ENCODE peak calls at places on chromosomes 12 and 14, in seven cellular contexts. W is suprapubic skin, T is HL-60, D is transverse colon, Y is esophagus muscularis mucosa, C is GM23338, K is HepG2. R is an unnamed sample.
A peak's percentile ranks its signal among the peaks of the same experiment; 100 is the strongest.

GRCh38 chr12:88493651-88494050 is 86.6 kb downstream of the KITLG start:
- DNase-seq in W (no peak), T (no peak), D (no peak), Y (no peak), C (no peak), K (no peak), R (no peak)

GRCh38 chr14:52313493-52313881 is 625 bp upstream of the PTGER2 start:
- DNase-seq in W (no peak), T (peak; percentile 57), D (no peak), Y (no peak), C (peak; percentile 11), K (no peak), R (no peak)

GRCh38 chr14:33631021-33631420 is 319.9 kb downstream of the EGLN3 start:
- DNase-seq in W (no peak), T (no peak), D (no peak), Y (no peak), C (no peak), K (no peak), R (no peak)

GRCh38 chr14:91879196-91879595 is 11.9 kb upstream of the TC2N start:
- DNase-seq in W (no peak), T (no peak), D (no peak), Y (no peak), C (no peak), K (no peak), R (no peak)

GRCh38 chr12:1907652-1908611 is 10.5 kb downstream of the CACNA2D4 start:
- DNase-seq in W (peak; percentile 46), T (no peak), D (peak; percentile 49), Y (peak; percentile 78), C (no peak), K (no peak), R (peak; percentile 15)

GRCh38 chr14:101022121-101022520 is 118.6 kb upstream of the RTL1 start:
- DNase-seq in W (peak; percentile 16), T (no peak), D (no peak), Y (peak; percentile 86), C (no peak), K (no peak), R (peak; percentile 11)

GRCh38 chr12:112977641-112978040 is 678 bp upstream of the OAS2 start:
- DNase-seq in W (no peak), T (no peak), D (no peak), Y (no peak), C (no peak), K (no peak), R (no peak)

GRCh38 chr14:103728721-103729120 is 13.1 kb downstream of the ZFYVE21 start:
- DNase-seq in W (no peak), T (no peak), D (no peak), Y (no peak), C (no peak), K (no peak), R (peak; percentile 72)

GRCh38 chr12:24797901-24798300 is 151.0 kb downstream of the BCAT1 start:
- DNase-seq in W (no peak), T (no peak), D (no peak), Y (no peak), C (no peak), K (no peak), R (no peak)

GRCh38 chr12:467591-467990 is 7.9 kb downstream of the B4GALNT3 start:
- DNase-seq in W (no peak), T (no peak), D (no peak), Y (no peak), C (no peak), K (no peak), R (no peak)
- H3K27me3 ChIP-seq in W (no peaks in the 10 kb centered on the region), T (peaks cover 10% of the 10 kb centered on the region), D (no peaks in the 10 kb centered on the region), Y (no peaks in the 10 kb centered on the region), C (no peaks in the 10 kb centered on the region), K (peaks cover 1% of the 10 kb centered on the region), R (no peaks in the 10 kb centered on the region)

GRCh38 chr12:121989266-121989950 is 32.3 kb upstream of the BCL7A start:
- DNase-seq in W (no peak), T (no peak), D (no peak), Y (no peak), C (no peak), K (no peak), R (no peak)

GRCh38 chr12:121989951-121990647 is 31.6 kb upstream of the BCL7A start:
- DNase-seq in W (no peak), T (no peak), D (no peak), Y (no peak), C (no peak), K (no peak), R (no peak)

GRCh38 chr12:121990692-121991603 is 30.7 kb upstream of the BCL7A start:
- DNase-seq in W (no peak), T (no peak), D (no peak), Y (no peak), C (no peak), K (no peak), R (no peak)

GRCh38 chr12:121996050-121996944 is 25.4 kb upstream of the BCL7A start:
- DNase-seq in W (no peak), T (no peak), D (no peak), Y (no peak), C (no peak), K (peak; percentile 40), R (no peak)

GRCh38 chr12:121992059-121992879 is 29.4 kb upstream of the BCL7A start:
- DNase-seq in W (no peak), T (peak; percentile 7), D (no peak), Y (no peak), C (no peak), K (peak; percentile 39), R (no peak)
- TF ChIP-seq POLR2AphosphoS5 in W (no peak), T (no peak), D (no peak), Y (no peak), C (no peak), K (no peak), R (no peak)

DNA sequence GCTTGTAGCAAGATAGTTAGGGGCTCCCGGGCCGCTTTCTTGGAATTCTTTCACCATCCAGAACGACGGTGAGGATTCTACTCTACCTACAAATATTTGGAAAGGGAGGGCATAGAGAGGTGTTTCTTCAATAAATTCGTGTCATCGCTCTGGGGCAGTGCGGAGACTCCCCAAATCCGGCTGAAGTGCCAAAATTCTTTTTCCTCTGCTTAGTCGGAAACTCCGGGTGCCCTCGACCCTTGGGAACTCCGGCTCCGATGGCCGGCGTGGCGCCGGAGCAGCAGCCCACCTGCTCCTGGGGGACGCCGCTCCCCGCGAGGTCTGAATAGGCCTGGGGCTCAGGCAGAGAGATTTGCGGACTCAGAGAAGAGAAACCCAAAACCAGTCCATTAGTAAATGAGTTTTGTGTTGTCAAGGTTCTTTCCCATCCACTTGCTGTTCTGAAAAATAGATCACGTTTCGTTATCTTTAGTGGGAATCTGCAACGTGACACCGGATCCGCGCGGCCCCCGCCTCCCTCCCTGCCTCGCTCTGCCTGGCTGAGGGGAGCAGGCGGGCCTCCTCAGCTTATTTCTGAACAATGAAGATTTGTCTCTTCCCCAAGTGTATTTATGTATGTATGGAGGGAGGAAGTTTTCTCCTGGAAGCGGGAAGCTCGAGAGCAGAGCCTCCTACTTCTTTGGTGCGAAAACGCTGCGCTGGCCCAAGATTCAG is 3.6 kb upstream of the SIX1 start:
- DNase-seq in W (no peak), T (no peak), D (no peak), Y (no peak), C (peak; percentile 48), K (no peak), R (no peak)
- H3K27me3 ChIP-seq in W (peaks cover 100% of the 10 kb centered on the region), T (peaks cover 80% of the 10 kb centered on the region), D (peaks cover 100% of the 10 kb centered on the region), Y (peaks cover 15% of the 10 kb centered on the region), C (peaks cover 100% of the 10 kb centered on the region), K (peaks cover 1% of the 10 kb centered on the region), R (peaks cover 98% of the 10 kb centered on the region)

GRCh38 chr12:6846316-6846869 is 4.7 kb downstream of the CDCA3 start:
- DNase-seq in W (no peak), T (no peak), D (no peak), Y (no peak), C (no peak), K (no peak), R (no peak)
- TF ChIP-seq POLR2AphosphoS5 in W (no peak), T (no peak), D (no peak), Y (no peak), C (no peak), K (no peak), R (no peak)

DNA sequence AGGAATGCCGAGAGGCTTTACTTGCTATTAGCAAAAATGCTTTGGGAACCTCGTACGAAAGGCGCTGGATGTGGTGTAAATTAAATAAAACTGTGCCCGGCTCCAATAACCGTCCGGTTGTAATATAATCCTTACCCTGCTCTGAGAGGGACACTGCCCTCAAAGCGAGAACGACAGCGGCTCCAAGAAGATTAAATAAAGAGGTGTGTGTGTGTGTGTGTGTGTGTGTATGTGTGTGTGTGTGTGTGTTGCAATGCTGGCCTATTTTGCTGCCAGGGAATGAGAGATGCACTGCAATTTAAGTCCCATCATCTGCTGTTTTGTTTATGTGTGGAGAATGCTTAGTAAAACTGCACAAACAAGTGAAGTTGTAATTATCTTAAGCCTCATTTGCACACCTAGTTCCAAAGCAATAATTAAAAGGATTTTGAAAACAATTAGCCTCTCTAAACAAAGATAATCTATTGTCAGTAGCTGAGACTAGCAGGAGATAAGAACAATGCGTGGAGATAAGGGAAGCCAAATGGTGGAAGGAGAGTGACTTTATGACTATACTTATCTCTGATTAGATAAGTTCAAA is 1.2 kb upstream of the SIX1 start:
- DNase-seq in W (no peak), T (no peak), D (no peak), Y (no peak), C (no peak), K (no peak), R (no peak)
- H3K27me3 ChIP-seq in W (peaks cover 100% of the 10 kb centered on the region), T (peaks cover 90% of the 10 kb centered on the region), D (peaks cover 100% of the 10 kb centered on the region), Y (peaks cover 22% of the 10 kb centered on the region), C (peaks cover 100% of the 10 kb centered on the region), K (peaks cover 1% of the 10 kb centered on the region), R (peaks cover 8% of the 10 kb centered on the region)

GRCh38 chr12:117124421-117125274 is 25.4 kb upstream of the TESC start:
- DNase-seq in W (no peak), T (no peak), D (no peak), Y (no peak), C (no peak), K (peak; percentile 28), R (no peak)

GRCh38 chr12:117127933-117128823 is 29.0 kb upstream of the TESC start:
- DNase-seq in W (no peak), T (no peak), D (no peak), Y (no peak), C (no peak), K (no peak), R (no peak)

GRCh38 chr12:117125275-117125613 is 26.0 kb upstream of the TESC start:
- DNase-seq in W (no peak), T (no peak), D (no peak), Y (no peak), C (no peak), K (no peak), R (no peak)

GRCh38 chr12:117125769-117126168 is 26.6 kb upstream of the TESC start:
- DNase-seq in W (no peak), T (no peak), D (no peak), Y (no peak), C (no peak), K (no peak), R (no peak)

DNA sequence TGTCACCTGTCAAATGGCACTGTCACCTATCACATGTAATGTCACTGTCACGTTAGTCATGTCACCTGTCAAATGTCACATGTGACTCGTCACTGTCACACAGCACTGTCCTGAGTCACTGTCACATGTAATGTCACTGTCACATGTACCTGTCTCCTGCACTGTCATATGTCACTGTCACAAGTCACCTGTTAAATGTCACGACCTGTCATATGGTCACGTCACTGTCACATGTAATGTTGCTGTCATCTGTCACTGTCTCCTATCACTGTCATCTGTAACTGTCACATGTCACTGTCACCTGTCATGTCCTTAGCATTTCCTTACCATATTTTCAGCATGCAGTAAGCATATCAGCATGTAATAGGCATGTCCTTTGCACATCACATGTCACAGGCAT is 27.1 kb upstream of the TESC start:
- DNase-seq in W (no peak), T (no peak), D (no peak), Y (no peak), C (no peak), K (no peak), R (no peak)
- TF ChIP-seq POLR2AphosphoS5 in W (no peak), T (no peak), D (peak; percentile 24), Y (peak; percentile 43), C (no peak), K (no peak), R (no peak)

GRCh38 chr14:99818503-99819036 is 25.4 kb downstream of the EML1 start:
- DNase-seq in W (no peak), T (no peak), D (no peak), Y (no peak), C (no peak), K (no peak), R (no peak)
- H3K27me3 ChIP-seq in W (no peaks in the 10 kb centered on the region), T (peaks cover 31% of the 10 kb centered on the region), D (no peaks in the 10 kb centered on the region), Y (no peaks in the 10 kb centered on the region), C (no peaks in the 10 kb centered on the region), K (no peaks in the 10 kb centered on the region), R (no peaks in the 10 kb centered on the region)

R was measured in breast epithelium.